ENCODE peak calls at places on chromosome 12, in five cellular contexts. N is testis, C is A549, A is heart left ventricle, G is endothelial cell of umbilical vein. B is an unnamed sample.

GRCh38 chr12:128078311-128078851 is 188.6 kb upstream of the TMEM132C start:
- DNase-seq in C (no peak), A (no peak), N (peak; percentile 70), G (no peak), B (no peak)

GRCh38 chr12:71476513-71476912 is 36.9 kb downstream of the LGR5 start:
- DNase-seq in A (no peak), G (no peak), N (no peak), C (no peak), B (no peak)

GRCh38 chr12:22858849-22859569 is 234.0 kb downstream of the ETNK1 start:
- DNase-seq in A (no peak), C (no peak), N (no peak), G (no peak), B (no peak)

GRCh38 chr12:51323966-51324895 is at the start of gene BIN2:
- DNase-seq in N (peak; percentile 58), C (no peak), G (no peak), A (peak; percentile 46), B (no peak)

GRCh38 chr12:130613131-130613530 is 103.0 kb downstream of the RIMBP2 start:
- DNase-seq in C (no peak), A (no peak), G (no peak), N (no peak), B (no peak)

GRCh38 chr12:119758695-119759094 is 90.8 kb downstream of the PRKAB1 start:
- DNase-seq in G (no peak), A (no peak), C (no peak), N (no peak), B (no peak)

GRCh38 chr12:81257952-81258551 is 180.2 kb downstream of the ACSS3 start:
- DNase-seq in G (peak; percentile 66), C (peak; percentile 51), N (no peak), A (no peak), B (no peak)

GRCh38 chr12:114903394-114903748 is 219.4 kb upstream of the TBX3 start:
- DNase-seq in N (no peak), C (no peak), A (no peak), G (no peak), B (no peak)

GRCh38 chr12:6771509-6772330 is 600 bp upstream of the LAG3 start:
- DNase-seq in N (no peak), C (no peak), G (no peak), A (no peak), B (peak; percentile 61)

GRCh38 chr12:46401703-46402102 is 29.1 kb upstream of the SLC38A2 start:
- DNase-seq in C (no peak), A (peak; percentile 33), N (peak; percentile 38), G (peak; percentile 49), B (peak; percentile 71)

GRCh38 chr12:123882306-123882705 is 90.3 kb downstream of the CCDC92 start:
- DNase-seq in A (no peak), N (no peak), G (no peak), C (no peak), B (no peak)

GRCh38 chr12:25689996-25690501 is 137.0 kb upstream of the LMNTD1 start:
- DNase-seq in C (no peak), A (peak; percentile 34), G (peak; percentile 58), N (peak; percentile 76), B (no peak)

DNA sequence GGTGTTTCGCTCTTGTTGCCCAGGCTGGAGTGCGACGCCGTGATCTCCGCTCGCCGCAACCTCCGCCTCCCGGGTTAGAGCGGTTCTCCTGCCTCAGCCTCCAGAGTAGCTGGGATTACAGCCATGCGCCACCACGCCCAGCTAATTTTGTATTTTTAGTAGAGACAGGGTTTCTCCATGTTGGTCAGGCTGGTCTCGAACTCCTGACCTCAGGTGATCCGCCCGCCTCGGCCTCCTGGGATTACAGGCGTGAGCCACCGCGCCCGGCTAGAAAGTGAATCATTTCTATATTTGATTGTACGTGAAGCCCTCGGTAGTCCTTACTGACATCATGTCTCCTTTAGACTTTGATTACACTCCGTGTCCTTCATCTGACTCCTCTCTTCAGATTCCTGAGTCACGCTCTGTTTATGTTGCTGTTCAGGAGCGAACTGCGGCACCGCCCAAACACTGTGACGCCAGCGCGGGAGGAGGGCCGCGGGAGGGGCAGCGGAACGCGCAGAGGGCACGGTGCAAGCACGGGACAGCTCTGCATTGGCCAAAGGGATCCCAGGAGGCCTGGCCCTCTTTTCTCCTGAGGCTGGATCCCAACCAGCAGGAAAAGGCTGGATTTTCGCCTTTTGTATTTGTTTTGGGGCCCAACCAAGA is 578 bp upstream of the GABARAPL1 start:
- DNase-seq in A (peak; percentile 97), N (peak; percentile 96), C (peak; percentile 99), G (peak; percentile 100), B (peak; percentile 98)
- TF ChIP-seq POLR2A in A (no peak), N (peak; percentile 33), C (no peak), G (no peak), B (peak; percentile 67)

GRCh38 chr12:7935773-7936581 is at the start of gene SLC2A3:
- DNase-seq in G (peak; percentile 85), C (peak; percentile 84), A (peak; percentile 72), N (peak; percentile 51), B (peak; percentile 73)

GRCh38 chr12:7934153-7934552 is 1.8 kb downstream of the SLC2A3 start:
- DNase-seq in C (no peak), N (no peak), A (no peak), G (peak; percentile 13), B (no peak)

GRCh38 chr12:7935464-7935772 is 569 bp downstream of the SLC2A3 start:
- DNase-seq in N (no peak), A (no peak), G (no peak), C (no peak), B (no peak)

GRCh38 chr12:7934560-7935463 is 1.2 kb downstream of the SLC2A3 start:
- DNase-seq in A (no peak), N (no peak), C (no peak), G (peak; percentile 7), B (no peak)

GRCh38 chr12:7933255-7933726 is 2.7 kb downstream of the SLC2A3 start:
- DNase-seq in A (peak; percentile 86), N (peak; percentile 80), C (peak; percentile 94), G (peak; percentile 93), B (peak; percentile 64)
- TF ChIP-seq POLR2A in A (no peak), N (no peak), C (no peak), G (no peak), B (peak; percentile 47)

DNA sequence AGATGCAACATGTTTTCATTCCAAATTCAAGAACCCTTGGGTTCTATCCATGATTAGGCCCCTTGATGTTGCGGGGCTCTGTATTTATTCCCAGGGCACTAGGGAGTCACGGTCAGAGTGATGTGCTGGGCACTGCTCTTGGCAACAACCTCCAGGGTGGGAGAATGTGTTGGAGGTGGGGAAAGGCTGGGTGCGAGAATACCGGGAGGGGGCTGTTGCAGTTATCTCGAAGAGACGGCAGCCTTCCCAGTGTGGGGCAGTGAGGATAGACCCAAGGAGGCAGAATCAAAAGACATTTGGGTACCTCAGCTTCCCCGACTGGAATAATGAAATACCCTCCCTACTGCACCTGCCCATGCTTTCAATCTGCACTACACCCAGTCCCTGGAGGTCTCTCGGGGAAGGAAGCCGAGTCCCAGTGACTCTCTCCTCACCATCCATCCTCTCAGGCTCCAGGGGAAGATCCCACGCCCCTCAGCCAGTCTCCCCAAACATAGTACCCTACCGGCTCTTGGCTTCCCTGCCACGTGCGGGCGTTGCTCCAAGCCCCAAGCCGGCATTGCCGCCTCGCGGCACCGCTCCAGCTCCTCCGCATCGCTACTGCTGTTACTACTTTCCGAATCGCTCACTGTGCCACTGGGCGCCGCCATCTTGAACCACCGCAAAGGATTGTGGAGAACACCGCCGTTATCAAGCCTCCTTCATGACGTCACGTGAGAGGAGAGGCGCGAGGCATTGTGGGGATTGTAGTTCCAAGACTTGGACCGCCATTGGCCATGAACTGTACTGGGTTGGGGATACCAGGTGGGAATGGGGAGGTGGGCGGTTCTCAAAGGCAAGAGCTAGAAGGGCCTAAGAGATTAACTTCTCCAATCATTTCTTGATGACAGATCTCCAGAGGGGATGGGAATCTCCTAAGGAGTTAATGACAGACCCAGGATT is at the start of gene C12orf43:
- DNase-seq in C (peak; percentile 92), G (peak; percentile 91), A (peak; percentile 91), N (peak; percentile 98), B (peak; percentile 90)
- TF ChIP-seq POLR2A in C (peak; percentile 76), G (peak; percentile 87), A (no peak), N (no peak), B (no peak)

GRCh38 chr12:4160314-4161040 is 113.1 kb upstream of the CCND2 start:
- DNase-seq in A (no peak), N (no peak), G (no peak), C (no peak), B (no peak)

GRCh38 chr12:4169522-4169921 is 104.0 kb upstream of the CCND2 start:
- DNase-seq in G (no peak), N (no peak), C (no peak), A (no peak), B (no peak)

GRCh38 chr12:4161718-4162117 is 111.8 kb upstream of the CCND2 start:
- DNase-seq in A (no peak), G (no peak), C (no peak), N (no peak), B (no peak)

GRCh38 chr12:4168041-4168440 is 105.5 kb upstream of the CCND2 start:
- DNase-seq in C (no peak), A (no peak), N (no peak), G (no peak), B (no peak)

DNA sequence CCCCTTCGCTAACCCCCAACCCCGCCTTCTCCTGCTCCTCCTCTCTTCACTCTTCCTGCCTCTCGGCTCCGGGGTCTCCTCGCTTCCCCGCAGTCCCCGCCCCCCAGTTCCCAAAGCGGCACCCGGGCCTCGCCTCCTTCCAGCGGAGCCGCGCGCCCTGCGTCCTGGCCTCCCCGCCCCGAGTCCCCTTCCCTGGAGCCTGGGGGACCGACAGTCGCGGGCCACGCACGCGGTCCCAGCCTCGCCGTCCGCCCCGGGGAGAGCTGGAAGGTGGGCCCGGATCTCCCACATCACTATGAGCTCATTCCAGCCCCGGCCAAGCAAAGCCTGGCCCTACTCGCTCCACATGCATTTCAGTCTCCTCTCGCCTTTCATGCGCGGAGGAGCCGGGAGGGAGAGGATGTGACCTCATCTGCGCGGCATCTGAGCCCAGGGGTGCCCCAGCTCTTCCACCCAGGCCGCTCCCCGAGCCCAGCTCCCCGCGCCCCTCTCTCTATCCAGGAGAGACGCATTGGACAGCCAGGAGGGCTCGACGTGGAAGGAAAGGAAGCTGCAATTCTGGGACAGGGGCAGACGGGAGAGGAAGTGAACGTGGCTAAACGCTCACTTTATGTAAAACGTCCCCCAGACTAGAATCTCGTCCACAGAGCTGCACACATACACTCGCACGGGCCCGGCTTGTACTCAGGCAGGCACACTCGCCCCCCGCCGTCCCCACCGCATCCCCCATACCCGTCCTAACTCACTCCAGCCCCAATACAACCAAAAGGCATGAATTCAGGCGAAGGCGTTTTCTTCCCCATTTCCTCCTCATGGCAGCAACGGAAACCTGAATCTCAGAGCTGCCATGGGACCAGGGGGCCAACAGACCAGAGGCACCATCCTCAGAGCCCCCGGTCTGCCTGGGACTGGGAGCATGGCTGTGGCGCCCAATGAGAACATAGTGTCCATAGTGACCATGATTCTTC is 108.7 kb upstream of the CCND2 start:
- DNase-seq in N (peak; percentile 54), G (peak; percentile 54), C (no peak), A (peak; percentile 70), B (peak; percentile 53)
- TF ChIP-seq POLR2A in N (no peak), G (no peak), C (no peak), A (no peak), B (no peak)

B was measured in uterus.